ENCODE peak calls at places on chromosomes 7 and 10, in four cellular contexts. P is ovary, N is testis, W is AG04450. I is an unnamed sample.

GRCh38 chr10:78328592-78329404 is 295.1 kb downstream of the RPS24 start:
- DNase-seq in P (no peak), N (no peak), W (no peak), I (no peak)

GRCh38 chr7:21971780-21972396 is 26.2 kb upstream of the CDCA7L start:
- DNase-seq in P (no peak), N (no peak), W (no peak), I (no peak)

GRCh38 chr7:89623018-89623672 is 531.1 kb upstream of the STEAP1 start:
- DNase-seq in P (no peak), N (peak; percentile 53), W (no peak), I (no peak)

GRCh38 chr10:21340341-21340740 is 185.1 kb downstream of the SKIDA1 start:
- DNase-seq in P (no peak), N (no peak), W (no peak), I (no peak)

GRCh38 chr10:117532003-117532385 is 10.6 kb upstream of the EMX2 start:
- DNase-seq in P (no peak), N (no peak), W (no peak), I (no peak)

GRCh38 chr10:97180986-97181385 is 4.8 kb downstream of the SLIT1 start:
- DNase-seq in P (no peak), N (no peak), W (no peak), I (no peak)

GRCh38 chr7:8190121-8190895 is 71.7 kb downstream of the ICA1 start:
- DNase-seq in P (peak; percentile 33), N (peak; percentile 85), W (peak; percentile 6), I (no peak)

GRCh38 chr7:124179641-124180040 is 146.8 kb upstream of the TMEM229A start:
- DNase-seq in P (no peak), N (no peak), W (no peak), I (no peak)

GRCh38 chr10:28903716-28904115 is 226.4 kb downstream of the BAMBI start:
- DNase-seq in P (no peak), N (no peak), W (no peak), I (no peak)

GRCh38 chr7:131538071-131538790 is 18.2 kb downstream of the PODXL start:
- DNase-seq in P (no peak), N (no peak), W (no peak), I (no peak)

GRCh38 chr10:129963831-129964501 is at the start of gene EBF3:
- DNase-seq in P (peak; percentile 36), N (peak; percentile 70), W (no peak), I (peak; percentile 90)

GRCh38 chr7:157551325-157552070 is 214.7 kb downstream of the DNAJB6 start:
- DNase-seq in P (no peak), N (no peak), W (no peak), I (no peak)

GRCh38 chr7:18491871-18492270 is 3.7 kb upstream of the HDAC9 start:
- DNase-seq in P (no peak), N (no peak), W (no peak), I (no peak)

GRCh38 chr10:109889867-109890266 is 33.4 kb downstream of the XPNPEP1 start:
- DNase-seq in P (no peak), N (no peak), W (peak; percentile 46), I (no peak)

DNA sequence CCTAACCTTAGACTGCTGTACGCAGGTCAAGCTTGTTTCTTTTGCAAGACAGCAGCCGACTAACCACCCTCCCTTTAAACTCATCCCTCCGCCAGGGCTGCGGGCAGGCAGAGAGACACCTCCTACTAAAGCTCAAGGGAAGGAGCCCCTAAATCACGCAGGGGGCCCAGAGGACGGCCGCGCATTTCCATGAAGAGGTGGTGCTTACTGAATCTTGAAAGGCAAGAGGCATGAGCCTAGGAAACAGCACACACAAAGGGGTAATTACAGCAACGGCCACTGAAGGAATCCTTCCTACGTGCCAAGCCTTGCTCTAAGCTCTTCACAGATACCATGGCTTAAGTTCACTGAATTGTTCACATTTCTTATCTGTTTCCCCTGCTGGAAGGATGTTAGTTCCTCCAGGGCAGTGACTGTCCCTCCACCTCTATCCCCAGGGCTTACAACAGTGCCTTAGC is 90.1 kb downstream of the PROSER2 start:
- DNase-seq in P (no peak), N (no peak), W (no peak), I (no peak)
- H3K27ac ChIP-seq in P (no peak overlapping the region), N (no peak overlapping the region), W (no peak overlapping the region), I (no peak overlapping the region)

DNA sequence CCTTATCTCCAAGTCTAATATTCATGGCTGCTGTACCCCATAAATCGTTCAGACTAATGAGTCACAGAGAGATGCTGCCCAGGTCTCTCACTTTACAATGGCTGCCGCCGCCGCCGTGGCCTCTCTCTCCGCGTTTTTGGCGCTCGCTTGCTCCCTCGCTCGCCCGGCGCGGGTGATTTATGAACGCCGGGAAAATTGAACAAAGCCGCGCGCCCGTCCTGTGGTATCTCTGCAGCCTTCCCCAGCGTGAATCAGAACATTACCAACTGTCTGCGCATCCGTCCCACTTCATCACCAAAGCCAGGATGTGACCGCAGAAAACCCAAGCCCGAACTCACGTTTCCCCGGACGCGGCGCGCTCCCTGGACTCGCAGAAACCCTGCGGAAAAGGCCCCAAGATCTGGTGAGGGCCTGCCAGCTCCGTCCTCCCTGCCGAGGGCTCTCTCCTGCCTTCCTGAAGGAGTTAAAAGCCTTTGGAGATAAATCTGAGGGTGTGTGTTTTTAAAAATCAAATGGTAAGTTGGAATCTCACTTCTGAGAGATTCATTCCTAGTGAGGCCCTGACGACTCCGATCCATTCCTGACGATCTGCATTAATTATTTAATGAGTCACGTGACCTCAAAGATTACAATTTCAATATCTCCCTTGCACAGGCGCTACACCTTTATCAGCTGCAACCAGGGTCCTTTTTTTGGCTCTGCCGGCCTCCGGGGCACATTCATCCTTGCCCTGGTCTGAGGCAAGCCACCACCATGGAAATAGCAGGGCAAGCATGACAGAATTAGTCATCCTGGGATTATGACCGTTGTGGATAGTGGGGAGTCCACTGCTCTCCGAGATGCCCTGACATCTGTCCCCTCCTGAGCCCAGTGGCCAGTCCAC is 6.2 kb downstream of the HOXA4 start:
- DNase-seq in P (no peak), N (no peak), W (peak; percentile 86), I (no peak)
- H3K27ac ChIP-seq in P (no peak overlapping the region), N (no peak overlapping the region), W (peak overlapping the region; percentile 94), I (no peak overlapping the region)

DNA sequence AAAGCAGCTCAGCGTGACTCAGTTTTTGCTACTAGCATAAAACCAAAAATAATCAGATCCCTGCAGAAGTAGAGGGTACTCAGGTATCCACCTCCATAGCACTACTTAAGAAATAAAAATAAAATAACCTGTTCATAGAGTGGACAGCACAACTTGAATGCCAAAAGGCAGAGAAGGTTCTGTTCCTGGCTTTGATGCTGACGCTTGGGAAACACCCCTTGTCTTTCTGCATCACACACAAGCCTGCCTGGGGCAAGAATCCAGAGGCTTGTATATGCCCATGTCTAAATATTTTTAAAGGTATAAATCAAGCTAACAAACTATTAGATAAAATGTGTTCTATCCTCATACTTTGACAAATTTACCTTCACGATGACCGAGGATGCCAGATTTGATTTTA is 207.3 kb downstream of the KIAA1217 start:
- DNase-seq in P (peak; percentile 42), N (peak; percentile 71), W (no peak), I (no peak)
- H3K27ac ChIP-seq in P (peak overlapping the region; percentile 41), N (peak overlapping the region; percentile 69), W (no peak overlapping the region), I (peak overlapping the region; percentile 76)

GRCh38 chr7:63925626-63926460 is 72.8 kb upstream of the ZNF722 start:
- DNase-seq in P (peak; percentile 92), N (peak; percentile 98), W (no peak), I (peak; percentile 93)

GRCh38 chr7:63931057-63931600 is 67.5 kb upstream of the ZNF722 start:
- DNase-seq in P (no peak), N (no peak), W (no peak), I (no peak)

GRCh38 chr7:63931985-63932577 is 66.6 kb upstream of the ZNF722 start:
- DNase-seq in P (no peak), N (no peak), W (no peak), I (no peak)

GRCh38 chr7:63925262-63925625 is 73.4 kb upstream of the ZNF722 start:
- DNase-seq in P (peak; percentile 20), N (no peak), W (no peak), I (no peak)

DNA sequence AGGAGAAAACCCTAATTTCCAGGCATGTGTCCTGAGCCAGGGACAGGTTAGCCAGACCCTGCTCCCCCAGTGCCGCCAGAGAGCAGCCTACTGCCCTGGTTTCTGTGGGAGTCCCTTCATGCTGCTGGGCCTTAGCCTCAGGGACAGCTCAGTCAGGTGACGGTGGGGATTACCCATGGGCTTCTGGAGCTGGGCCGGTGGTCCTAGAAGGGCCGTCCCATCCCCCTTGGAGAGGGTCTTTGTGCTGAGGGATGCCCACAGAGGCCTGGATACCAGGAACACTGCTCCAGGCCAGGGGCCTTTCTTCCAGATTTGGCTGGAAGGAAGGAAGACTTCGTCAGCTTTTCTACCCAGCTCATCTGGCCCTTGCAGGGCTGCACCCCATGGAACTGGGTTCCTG is 71.4 kb upstream of the ZNF722 start:
- DNase-seq in P (peak; percentile 9), N (no peak), W (no peak), I (no peak)
- H3K27ac ChIP-seq in P (peak overlapping the region; percentile 96), N (peak overlapping the region; percentile 91), W (no peak overlapping the region), I (peak overlapping the region; percentile 91)

DNA sequence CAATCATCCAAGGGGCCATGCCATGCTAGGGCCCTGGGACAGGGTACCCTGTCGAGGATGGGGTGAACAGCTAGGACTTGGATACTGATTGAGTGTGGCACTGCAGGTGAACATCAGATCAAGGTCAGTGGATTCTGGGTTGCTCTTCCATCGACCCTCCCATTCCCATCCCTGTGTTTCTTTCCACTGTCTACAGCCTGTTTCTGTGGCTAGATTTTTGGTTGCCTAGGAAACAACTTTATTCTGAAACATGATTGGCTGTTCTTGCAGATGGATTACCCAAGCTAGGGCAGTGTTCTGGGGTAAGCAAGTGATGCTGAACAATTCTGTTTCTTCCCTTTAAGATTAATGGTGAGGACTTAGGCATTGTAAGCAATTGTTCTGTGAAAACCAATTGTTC is 102.5 kb upstream of the BTBD16 start:
- DNase-seq in P (no peak), N (no peak), W (no peak), I (no peak)
- H3K27ac ChIP-seq in P (no peak overlapping the region), N (no peak overlapping the region), W (no peak overlapping the region), I (no peak overlapping the region)

GRCh38 chr7:147711429-147711828 is 879.1 kb upstream of the C7orf33 start:
- DNase-seq in P (no peak), N (no peak), W (no peak), I (no peak)

GRCh38 chr7:147707926-147708325 is 882.6 kb upstream of the C7orf33 start:
- DNase-seq in P (no peak), N (no peak), W (no peak), I (no peak)

DNA sequence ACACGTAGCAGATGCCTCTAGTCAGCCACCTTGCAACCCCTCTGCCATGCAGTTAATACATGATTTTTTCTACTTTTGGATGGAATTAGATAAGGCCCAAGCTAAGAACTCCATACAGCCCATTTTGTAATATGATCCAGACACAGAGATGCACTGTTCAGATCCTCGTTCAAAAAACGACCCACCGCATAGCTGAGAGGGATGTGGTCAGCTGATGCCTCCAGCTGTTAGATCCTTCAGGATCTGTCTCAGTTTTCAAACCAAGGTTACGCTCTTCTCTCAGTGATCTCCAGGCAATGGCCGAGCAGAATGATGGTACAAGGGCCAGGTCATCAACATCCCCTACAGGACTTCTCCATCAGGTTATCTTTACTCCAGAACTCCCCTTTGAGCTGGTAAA is 881.7 kb upstream of the C7orf33 start:
- DNase-seq in P (no peak), N (no peak), W (no peak), I (no peak)
- H3K27ac ChIP-seq in P (no peak overlapping the region), N (no peak overlapping the region), W (no peak overlapping the region), I (no peak overlapping the region)

GRCh38 chr7:139733751-139734150 is 44.0 kb downstream of the HIPK2 start:
- DNase-seq in P (no peak), N (no peak), W (no peak), I (no peak)
- H3K27ac ChIP-seq in P (no peak overlapping the region), N (peak overlapping the region; percentile 27), W (peak overlapping the region; percentile 41), I (peak overlapping the region; percentile 91)

I was measured in left ventricle myocardium inferior.